ENCODE peak calls at places on chromosomes 16 and 17, in ten cellular contexts. One of them, this sample, is unnamed.

GRCh38 chr17:376936-377863 is 24.6 kb upstream of the RPH3AL start:
- DNase-seq in AG09309: peak
- DNase-seq in astrocyte: no peak
- DNase-seq in foreskin fibroblast: peak
- DNase-seq in tibial artery: peak
- DNase-seq in coronary artery: no peak
- DNase-seq in cardiac fibroblast: no peak
- DNase-seq in BJ: no peak
- DNase-seq in left lung: no peak
- DNase-seq in GM06990: no peak
- DNase-seq in this sample: no peak

GRCh38 chr16:89143911-89144675 is 27.5 kb upstream of the CDH15 start:
- DNase-seq in left lung: peak
- DNase-seq in foreskin fibroblast: no peak
- DNase-seq in tibial artery: no peak
- DNase-seq in astrocyte: no peak
- DNase-seq in BJ: no peak
- DNase-seq in cardiac fibroblast: no peak
- DNase-seq in AG09309: no peak
- DNase-seq in coronary artery: no peak
- DNase-seq in GM06990: peak
- DNase-seq in this sample: no peak

GRCh38 chr16:2962334-2963073 is 1.6 kb upstream of the KREMEN2 start:
- DNase-seq in coronary artery: no peak
- DNase-seq in foreskin fibroblast: no peak
- DNase-seq in BJ: no peak
- DNase-seq in GM06990: no peak
- DNase-seq in astrocyte: no peak
- DNase-seq in cardiac fibroblast: no peak
- DNase-seq in tibial artery: no peak
- DNase-seq in left lung: no peak
- DNase-seq in AG09309: no peak
- DNase-seq in this sample: no peak

GRCh38 chr17:67474081-67474661 is 97.1 kb downstream of the PITPNC1 start:
- DNase-seq in foreskin fibroblast: peak
- DNase-seq in BJ: peak
- DNase-seq in GM06990: no peak
- DNase-seq in astrocyte: peak
- DNase-seq in coronary artery: peak
- DNase-seq in left lung: no peak
- DNase-seq in AG09309: peak
- DNase-seq in tibial artery: peak
- DNase-seq in cardiac fibroblast: peak
- DNase-seq in this sample: no peak

GRCh38 chr17:1643999-1644492 is 1.5 kb downstream of the SCARF1 start:
- DNase-seq in GM06990: no peak
- DNase-seq in coronary artery: no peak
- DNase-seq in BJ: no peak
- DNase-seq in tibial artery: no peak
- DNase-seq in AG09309: no peak
- DNase-seq in foreskin fibroblast: peak
- DNase-seq in cardiac fibroblast: no peak
- DNase-seq in astrocyte: no peak
- DNase-seq in left lung: no peak
- DNase-seq in this sample: no peak

GRCh38 chr17:48795444-48796162 is 21.4 kb downstream of the TTLL6 start:
- DNase-seq in tibial artery: peak
- DNase-seq in left lung: no peak
- DNase-seq in coronary artery: no peak
- DNase-seq in cardiac fibroblast: peak
- DNase-seq in GM06990: no peak
- DNase-seq in AG09309: peak
- DNase-seq in astrocyte: peak
- DNase-seq in BJ: peak
- DNase-seq in foreskin fibroblast: peak
- DNase-seq in this sample: no peak

GRCh38 chr17:67615011-67615561 is 102.7 kb upstream of the NOL11 start:
- DNase-seq in BJ: no peak
- DNase-seq in coronary artery: no peak
- DNase-seq in astrocyte: peak
- DNase-seq in GM06990: no peak
- DNase-seq in cardiac fibroblast: peak
- DNase-seq in left lung: no peak
- DNase-seq in tibial artery: peak
- DNase-seq in AG09309: no peak
- DNase-seq in foreskin fibroblast: no peak
- DNase-seq in this sample: no peak

GRCh38 chr17:6110592-6110991 is 40.4 kb downstream of the WSCD1 start:
- DNase-seq in foreskin fibroblast: peak
- DNase-seq in GM06990: peak
- DNase-seq in cardiac fibroblast: no peak
- DNase-seq in BJ: no peak
- DNase-seq in tibial artery: no peak
- DNase-seq in coronary artery: peak
- DNase-seq in AG09309: no peak
- DNase-seq in left lung: no peak
- DNase-seq in astrocyte: peak
- DNase-seq in this sample: no peak

GRCh38 chr16:28200661-28201060 is 11.1 kb downstream of the XPO6 start:
- DNase-seq in foreskin fibroblast: no peak
- DNase-seq in cardiac fibroblast: no peak
- DNase-seq in tibial artery: no peak
- DNase-seq in BJ: no peak
- DNase-seq in astrocyte: no peak
- DNase-seq in AG09309: no peak
- DNase-seq in coronary artery: no peak
- DNase-seq in GM06990: no peak
- DNase-seq in left lung: no peak
- DNase-seq in this sample: no peak

GRCh38 chr16:28205117-28205899 is 6.5 kb downstream of the XPO6 start:
- DNase-seq in tibial artery: no peak
- DNase-seq in cardiac fibroblast: no peak
- DNase-seq in GM06990: no peak
- DNase-seq in left lung: no peak
- DNase-seq in AG09309: no peak
- DNase-seq in foreskin fibroblast: no peak
- DNase-seq in astrocyte: no peak
- DNase-seq in BJ: no peak
- DNase-seq in coronary artery: no peak
- DNase-seq in this sample: no peak

GRCh38 chr16:28204622-28205021 is 7.1 kb downstream of the XPO6 start:
- DNase-seq in astrocyte: no peak
- DNase-seq in AG09309: no peak
- DNase-seq in coronary artery: no peak
- DNase-seq in tibial artery: no peak
- DNase-seq in left lung: no peak
- DNase-seq in BJ: no peak
- DNase-seq in cardiac fibroblast: no peak
- DNase-seq in foreskin fibroblast: no peak
- DNase-seq in GM06990: no peak
- DNase-seq in this sample: no peak

GRCh38 chr16:28204211-28204610 is 7.6 kb downstream of the XPO6 start:
- DNase-seq in cardiac fibroblast: no peak
- DNase-seq in BJ: no peak
- DNase-seq in tibial artery: no peak
- DNase-seq in AG09309: no peak
- DNase-seq in GM06990: no peak
- DNase-seq in left lung: no peak
- DNase-seq in foreskin fibroblast: no peak
- DNase-seq in astrocyte: no peak
- DNase-seq in coronary artery: no peak
- DNase-seq in this sample: no peak

DNA sequence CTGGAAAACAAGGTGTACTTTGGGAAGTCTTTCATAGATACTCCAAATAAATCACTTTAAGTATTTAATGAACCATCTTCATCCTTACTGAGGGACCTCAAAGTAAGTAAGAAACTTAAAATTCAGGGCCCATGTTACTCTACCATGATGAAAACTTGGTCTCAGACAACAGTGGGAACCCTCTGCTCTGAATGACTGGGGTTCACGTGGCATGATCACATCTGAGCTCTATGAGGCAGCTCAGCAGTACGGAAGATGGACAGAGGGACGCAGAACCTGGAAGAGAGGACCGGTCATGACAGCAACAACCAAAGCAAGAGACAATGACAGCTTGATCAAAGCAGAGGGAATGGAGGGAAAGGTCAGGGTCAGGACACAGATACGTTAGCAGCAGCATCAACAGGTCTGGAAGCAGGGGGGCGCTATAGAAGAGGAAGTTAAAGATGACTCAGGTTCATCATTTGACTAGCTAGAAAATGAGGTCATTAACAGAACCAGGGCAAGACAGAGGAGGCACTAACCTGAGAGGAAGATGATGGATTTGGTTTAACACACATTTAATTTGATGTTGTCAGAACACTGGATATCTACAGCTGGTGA is 9.5 kb downstream of the XPO6 start:
- DNase-seq in GM06990: no peak
- DNase-seq in astrocyte: no peak
- DNase-seq in left lung: no peak
- DNase-seq in cardiac fibroblast: no peak
- DNase-seq in foreskin fibroblast: no peak
- DNase-seq in tibial artery: no peak
- DNase-seq in BJ: no peak
- DNase-seq in coronary artery: no peak
- DNase-seq in AG09309: no peak
- DNase-seq in this sample: no peak
- TF ChIP-seq CTCF in GM06990: peak
- TF ChIP-seq CTCF in astrocyte: no peak
- TF ChIP-seq CTCF in left lung: no peak
- TF ChIP-seq CTCF in cardiac fibroblast: no peak
- TF ChIP-seq CTCF in foreskin fibroblast: no peak
- TF ChIP-seq CTCF in tibial artery: no peak
- TF ChIP-seq CTCF in BJ: no peak
- TF ChIP-seq CTCF in coronary artery: no peak
- TF ChIP-seq CTCF in AG09309: no peak
- TF ChIP-seq CTCF in this sample: peak

GRCh38 chr17:82602986-82603385 is 45.3 kb downstream of the WDR45B start:
- DNase-seq in tibial artery: no peak
- DNase-seq in GM06990: no peak
- DNase-seq in coronary artery: no peak
- DNase-seq in astrocyte: peak
- DNase-seq in foreskin fibroblast: no peak
- DNase-seq in left lung: peak
- DNase-seq in BJ: no peak
- DNase-seq in AG09309: no peak
- DNase-seq in cardiac fibroblast: no peak
- DNase-seq in this sample: peak

GRCh38 chr17:82602487-82602886 is 45.8 kb downstream of the WDR45B start:
- DNase-seq in cardiac fibroblast: no peak
- DNase-seq in BJ: no peak
- DNase-seq in tibial artery: no peak
- DNase-seq in coronary artery: no peak
- DNase-seq in foreskin fibroblast: no peak
- DNase-seq in astrocyte: no peak
- DNase-seq in AG09309: no peak
- DNase-seq in left lung: peak
- DNase-seq in GM06990: no peak
- DNase-seq in this sample: no peak

GRCh38 chr17:82603981-82604448 is 44.2 kb downstream of the WDR45B start:
- DNase-seq in AG09309: no peak
- DNase-seq in astrocyte: no peak
- DNase-seq in foreskin fibroblast: no peak
- DNase-seq in tibial artery: peak
- DNase-seq in coronary artery: no peak
- DNase-seq in left lung: peak
- DNase-seq in GM06990: no peak
- DNase-seq in BJ: no peak
- DNase-seq in cardiac fibroblast: peak
- DNase-seq in this sample: peak

GRCh38 chr17:82605939-82606600 is 42.2 kb downstream of the WDR45B start:
- DNase-seq in GM06990: no peak
- DNase-seq in foreskin fibroblast: no peak
- DNase-seq in coronary artery: no peak
- DNase-seq in cardiac fibroblast: no peak
- DNase-seq in BJ: no peak
- DNase-seq in tibial artery: no peak
- DNase-seq in AG09309: no peak
- DNase-seq in left lung: peak
- DNase-seq in astrocyte: no peak
- DNase-seq in this sample: no peak

GRCh38 chr17:82604532-82604931 is 43.7 kb downstream of the WDR45B start:
- DNase-seq in left lung: peak
- DNase-seq in foreskin fibroblast: no peak
- DNase-seq in astrocyte: no peak
- DNase-seq in BJ: no peak
- DNase-seq in cardiac fibroblast: no peak
- DNase-seq in AG09309: no peak
- DNase-seq in tibial artery: no peak
- DNase-seq in coronary artery: no peak
- DNase-seq in GM06990: no peak
- DNase-seq in this sample: no peak
- H3K4me3 ChIP-seq in left lung: no peak
- H3K4me3 ChIP-seq in foreskin fibroblast: no peak
- H3K4me3 ChIP-seq in astrocyte: no peak
- H3K4me3 ChIP-seq in BJ: no peak
- H3K4me3 ChIP-seq in cardiac fibroblast: no peak
- H3K4me3 ChIP-seq in AG09309: no peak
- H3K4me3 ChIP-seq in tibial artery: no peak
- H3K4me3 ChIP-seq in coronary artery: no peak
- H3K4me3 ChIP-seq in GM06990: no peak
- H3K4me3 ChIP-seq in this sample: no peak

DNA sequence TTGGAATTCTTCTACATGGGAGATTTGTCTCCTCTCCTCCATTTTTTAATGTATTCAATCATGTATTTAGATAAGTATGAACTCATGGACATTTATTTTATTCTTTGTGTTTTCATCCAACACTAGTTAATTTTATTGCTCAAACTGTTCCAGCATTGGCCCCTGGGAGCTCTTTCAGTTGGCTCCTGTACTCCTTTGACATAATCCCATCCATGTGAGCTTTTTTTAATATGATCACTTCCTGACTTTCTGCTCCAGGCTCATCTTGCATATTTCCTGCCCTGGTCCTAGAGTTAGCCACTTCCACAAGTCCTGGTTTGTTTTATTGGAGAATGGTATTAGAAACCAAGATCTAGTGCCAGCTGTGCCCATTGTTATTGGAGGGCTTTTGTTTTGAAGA is 419.1 kb upstream of the CDH11 start:
- DNase-seq in BJ: no peak
- DNase-seq in tibial artery: no peak
- DNase-seq in astrocyte: no peak
- DNase-seq in GM06990: no peak
- DNase-seq in AG09309: no peak
- DNase-seq in coronary artery: no peak
- DNase-seq in left lung: no peak
- DNase-seq in foreskin fibroblast: no peak
- DNase-seq in cardiac fibroblast: no peak
- DNase-seq in this sample: no peak
- TF ChIP-seq CTCF in BJ: no peak
- TF ChIP-seq CTCF in tibial artery: no peak
- TF ChIP-seq CTCF in astrocyte: no peak
- TF ChIP-seq CTCF in GM06990: no peak
- TF ChIP-seq CTCF in AG09309: no peak
- TF ChIP-seq CTCF in coronary artery: no peak
- TF ChIP-seq CTCF in left lung: no peak
- TF ChIP-seq CTCF in foreskin fibroblast: no peak
- TF ChIP-seq CTCF in cardiac fibroblast: no peak
- TF ChIP-seq CTCF in this sample: no peak

GRCh38 chr17:78268191-78268874 is 36.9 kb downstream of the TMEM235 start:
- DNase-seq in BJ: no peak
- DNase-seq in AG09309: no peak
- DNase-seq in GM06990: no peak
- DNase-seq in astrocyte: no peak
- DNase-seq in left lung: no peak
- DNase-seq in foreskin fibroblast: no peak
- DNase-seq in cardiac fibroblast: no peak
- DNase-seq in coronary artery: peak
- DNase-seq in tibial artery: no peak
- DNase-seq in this sample: no peak
- H3K4me3 ChIP-seq in BJ: no peak
- H3K4me3 ChIP-seq in AG09309: no peak
- H3K4me3 ChIP-seq in GM06990: no peak
- H3K4me3 ChIP-seq in astrocyte: no peak
- H3K4me3 ChIP-seq in left lung: no peak
- H3K4me3 ChIP-seq in foreskin fibroblast: no peak
- H3K4me3 ChIP-seq in cardiac fibroblast: no peak
- H3K4me3 ChIP-seq in coronary artery: no peak
- H3K4me3 ChIP-seq in tibial artery: no peak
- H3K4me3 ChIP-seq in this sample: no peak